ENCODE peak calls at places on chromosomes 7 and 10, in nine cellular contexts. One of them, this sample, is unnamed.

GRCh38 chr10:13414855-13415254 is 66.8 kb upstream of the SEPHS1 start:
- DNase-seq in NCI-H748 treated with DMSO at 0.1 percent for 48 hours: no peak
- DNase-seq in colonic mucosa: peak
- DNase-seq in hippocampal formation: no peak
- DNase-seq in NCI-H510A: no peak
- DNase-seq in AG04450: no peak
- DNase-seq in NCI-H774: no peak
- DNase-seq in fibroblast of the aortic adventitia: no peak
- DNase-seq in cardiac muscle cell: peak
- DNase-seq in this sample: no peak

GRCh38 chr10:125007436-125007835 is 65.5 kb downstream of the ZRANB1 start:
- DNase-seq in hippocampal formation: no peak
- DNase-seq in NCI-H748 treated with DMSO at 0.1 percent for 48 hours: no peak
- DNase-seq in AG04450: no peak
- DNase-seq in NCI-H510A: no peak
- DNase-seq in NCI-H774: no peak
- DNase-seq in fibroblast of the aortic adventitia: no peak
- DNase-seq in colonic mucosa: no peak
- DNase-seq in cardiac muscle cell: no peak
- DNase-seq in this sample: no peak

GRCh38 chr7:50304158-50304910 is at the start of gene IKZF1:
- DNase-seq in fibroblast of the aortic adventitia: no peak
- DNase-seq in colonic mucosa: peak
- DNase-seq in NCI-H510A: no peak
- DNase-seq in NCI-H774: peak
- DNase-seq in NCI-H748 treated with DMSO at 0.1 percent for 48 hours: no peak
- DNase-seq in AG04450: no peak
- DNase-seq in cardiac muscle cell: peak
- DNase-seq in hippocampal formation: peak
- DNase-seq in this sample: peak

GRCh38 chr10:33509231-33509871 is 174.9 kb upstream of the NRP1 start:
- DNase-seq in NCI-H748 treated with DMSO at 0.1 percent for 48 hours: peak
- DNase-seq in colonic mucosa: no peak
- DNase-seq in AG04450: no peak
- DNase-seq in NCI-H510A: peak
- DNase-seq in NCI-H774: peak
- DNase-seq in cardiac muscle cell: peak
- DNase-seq in hippocampal formation: no peak
- DNase-seq in fibroblast of the aortic adventitia: peak
- DNase-seq in this sample: no peak

GRCh38 chr10:122306282-122306681 is 35.2 kb downstream of the BTBD16 start:
- DNase-seq in hippocampal formation: no peak
- DNase-seq in fibroblast of the aortic adventitia: no peak
- DNase-seq in NCI-H774: no peak
- DNase-seq in NCI-H510A: no peak
- DNase-seq in cardiac muscle cell: no peak
- DNase-seq in colonic mucosa: no peak
- DNase-seq in NCI-H748 treated with DMSO at 0.1 percent for 48 hours: no peak
- DNase-seq in AG04450: no peak
- DNase-seq in this sample: no peak

GRCh38 chr7:137933270-137934017 is 68.4 kb downstream of the CREB3L2 start:
- DNase-seq in cardiac muscle cell: peak
- DNase-seq in NCI-H748 treated with DMSO at 0.1 percent for 48 hours: no peak
- DNase-seq in NCI-H774: no peak
- DNase-seq in NCI-H510A: no peak
- DNase-seq in hippocampal formation: no peak
- DNase-seq in colonic mucosa: no peak
- DNase-seq in fibroblast of the aortic adventitia: peak
- DNase-seq in AG04450: no peak
- DNase-seq in this sample: no peak

GRCh38 chr7:91243591-91244368 is 20.5 kb upstream of the FZD1 start:
- DNase-seq in NCI-H510A: peak
- DNase-seq in colonic mucosa: no peak
- DNase-seq in cardiac muscle cell: no peak
- DNase-seq in NCI-H748 treated with DMSO at 0.1 percent for 48 hours: no peak
- DNase-seq in AG04450: no peak
- DNase-seq in hippocampal formation: no peak
- DNase-seq in NCI-H774: no peak
- DNase-seq in fibroblast of the aortic adventitia: peak
- DNase-seq in this sample: no peak

GRCh38 chr7:47557986-47558670 is 23.8 kb downstream of the TNS3 start:
- DNase-seq in NCI-H774: no peak
- DNase-seq in hippocampal formation: no peak
- DNase-seq in colonic mucosa: no peak
- DNase-seq in fibroblast of the aortic adventitia: no peak
- DNase-seq in NCI-H510A: no peak
- DNase-seq in NCI-H748 treated with DMSO at 0.1 percent for 48 hours: no peak
- DNase-seq in cardiac muscle cell: no peak
- DNase-seq in AG04450: no peak
- DNase-seq in this sample: no peak

GRCh38 chr10:317219-317868 is 182.1 kb downstream of the ZMYND11 start:
- DNase-seq in cardiac muscle cell: peak
- DNase-seq in AG04450: peak
- DNase-seq in NCI-H510A: no peak
- DNase-seq in fibroblast of the aortic adventitia: peak
- DNase-seq in hippocampal formation: no peak
- DNase-seq in colonic mucosa: peak
- DNase-seq in NCI-H748 treated with DMSO at 0.1 percent for 48 hours: no peak
- DNase-seq in NCI-H774: no peak
- DNase-seq in this sample: no peak

GRCh38 chr7:27999829-28000228 is 180.8 kb downstream of the JAZF1 start:
- DNase-seq in NCI-H774: no peak
- DNase-seq in NCI-H510A: no peak
- DNase-seq in AG04450: no peak
- DNase-seq in fibroblast of the aortic adventitia: no peak
- DNase-seq in cardiac muscle cell: no peak
- DNase-seq in colonic mucosa: no peak
- DNase-seq in hippocampal formation: no peak
- DNase-seq in NCI-H748 treated with DMSO at 0.1 percent for 48 hours: peak
- DNase-seq in this sample: no peak

GRCh38 chr7:2938514-2939192 is 94.5 kb upstream of the GNA12 start:
- DNase-seq in cardiac muscle cell: no peak
- DNase-seq in NCI-H748 treated with DMSO at 0.1 percent for 48 hours: no peak
- DNase-seq in AG04450: no peak
- DNase-seq in fibroblast of the aortic adventitia: no peak
- DNase-seq in colonic mucosa: no peak
- DNase-seq in NCI-H510A: no peak
- DNase-seq in hippocampal formation: no peak
- DNase-seq in NCI-H774: no peak
- DNase-seq in this sample: peak

GRCh38 chr7:101743241-101743994 is 74.0 kb upstream of the CUX1 start:
- DNase-seq in NCI-H510A: peak
- DNase-seq in NCI-H748 treated with DMSO at 0.1 percent for 48 hours: peak
- DNase-seq in AG04450: no peak
- DNase-seq in colonic mucosa: peak
- DNase-seq in hippocampal formation: no peak
- DNase-seq in fibroblast of the aortic adventitia: peak
- DNase-seq in cardiac muscle cell: peak
- DNase-seq in NCI-H774: peak
- DNase-seq in this sample: peak

GRCh38 chr7:44980393-44981034 is 1.7 kb upstream of the MYO1G start:
- DNase-seq in colonic mucosa: no peak
- DNase-seq in cardiac muscle cell: peak
- DNase-seq in AG04450: no peak
- DNase-seq in fibroblast of the aortic adventitia: peak
- DNase-seq in NCI-H774: no peak
- DNase-seq in hippocampal formation: no peak
- DNase-seq in NCI-H510A: no peak
- DNase-seq in NCI-H748 treated with DMSO at 0.1 percent for 48 hours: no peak
- DNase-seq in this sample: no peak

GRCh38 chr7:110856704-110857103 is 234.2 kb upstream of the LRRN3 start:
- DNase-seq in NCI-H748 treated with DMSO at 0.1 percent for 48 hours: no peak
- DNase-seq in fibroblast of the aortic adventitia: no peak
- DNase-seq in hippocampal formation: no peak
- DNase-seq in cardiac muscle cell: no peak
- DNase-seq in AG04450: no peak
- DNase-seq in NCI-H774: no peak
- DNase-seq in NCI-H510A: no peak
- DNase-seq in colonic mucosa: no peak
- DNase-seq in this sample: no peak

GRCh38 chr7:148963583-148964509 is 64.5 kb downstream of the PDIA4 start:
- DNase-seq in fibroblast of the aortic adventitia: peak
- DNase-seq in AG04450: no peak
- DNase-seq in NCI-H510A: no peak
- DNase-seq in NCI-H748 treated with DMSO at 0.1 percent for 48 hours: peak
- DNase-seq in hippocampal formation: no peak
- DNase-seq in NCI-H774: peak
- DNase-seq in colonic mucosa: peak
- DNase-seq in cardiac muscle cell: peak
- DNase-seq in this sample: peak

GRCh38 chr10:80455461-80456345 is 1.6 kb downstream of the TSPAN14 start:
- DNase-seq in NCI-H748 treated with DMSO at 0.1 percent for 48 hours: no peak
- DNase-seq in NCI-H510A: no peak
- DNase-seq in colonic mucosa: no peak
- DNase-seq in AG04450: no peak
- DNase-seq in NCI-H774: no peak
- DNase-seq in fibroblast of the aortic adventitia: no peak
- DNase-seq in hippocampal formation: no peak
- DNase-seq in cardiac muscle cell: no peak
- DNase-seq in this sample: no peak

GRCh38 chr10:49598164-49598856 is 11.8 kb upstream of the SLC18A3 start:
- DNase-seq in cardiac muscle cell: no peak
- DNase-seq in AG04450: no peak
- DNase-seq in colonic mucosa: peak
- DNase-seq in hippocampal formation: no peak
- DNase-seq in fibroblast of the aortic adventitia: no peak
- DNase-seq in NCI-H748 treated with DMSO at 0.1 percent for 48 hours: no peak
- DNase-seq in NCI-H774: no peak
- DNase-seq in NCI-H510A: no peak
- DNase-seq in this sample: no peak

GRCh38 chr10:23065549-23065948 is 29.8 kb upstream of the MSRB2 start:
- DNase-seq in NCI-H510A: no peak
- DNase-seq in colonic mucosa: peak
- DNase-seq in fibroblast of the aortic adventitia: peak
- DNase-seq in AG04450: peak
- DNase-seq in NCI-H748 treated with DMSO at 0.1 percent for 48 hours: no peak
- DNase-seq in NCI-H774: no peak
- DNase-seq in hippocampal formation: peak
- DNase-seq in cardiac muscle cell: peak
- DNase-seq in this sample: peak

GRCh38 chr10:112467541-112468075 is 20.6 kb downstream of the VTI1A start:
- DNase-seq in NCI-H774: no peak
- DNase-seq in colonic mucosa: no peak
- DNase-seq in cardiac muscle cell: peak
- DNase-seq in NCI-H510A: no peak
- DNase-seq in hippocampal formation: no peak
- DNase-seq in AG04450: no peak
- DNase-seq in NCI-H748 treated with DMSO at 0.1 percent for 48 hours: no peak
- DNase-seq in fibroblast of the aortic adventitia: no peak
- DNase-seq in this sample: no peak

GRCh38 chr7:80916770-80917681 is 1.8 kb downstream of the SEMA3C start:
- DNase-seq in cardiac muscle cell: peak
- DNase-seq in hippocampal formation: no peak
- DNase-seq in NCI-H510A: no peak
- DNase-seq in AG04450: no peak
- DNase-seq in NCI-H748 treated with DMSO at 0.1 percent for 48 hours: no peak
- DNase-seq in NCI-H774: no peak
- DNase-seq in fibroblast of the aortic adventitia: peak
- DNase-seq in colonic mucosa: no peak
- DNase-seq in this sample: no peak

GRCh38 chr7:93964813-93965212 is 39.3 kb downstream of the BET1 start:
- DNase-seq in NCI-H510A: no peak
- DNase-seq in NCI-H774: no peak
- DNase-seq in hippocampal formation: no peak
- DNase-seq in fibroblast of the aortic adventitia: no peak
- DNase-seq in NCI-H748 treated with DMSO at 0.1 percent for 48 hours: no peak
- DNase-seq in cardiac muscle cell: no peak
- DNase-seq in colonic mucosa: no peak
- DNase-seq in AG04450: no peak
- DNase-seq in this sample: no peak

GRCh38 chr7:137094-137861 is 55.1 kb upstream of the FAM20C start:
- DNase-seq in NCI-H510A: no peak
- DNase-seq in AG04450: no peak
- DNase-seq in hippocampal formation: no peak
- DNase-seq in fibroblast of the aortic adventitia: no peak
- DNase-seq in cardiac muscle cell: no peak
- DNase-seq in colonic mucosa: no peak
- DNase-seq in NCI-H748 treated with DMSO at 0.1 percent for 48 hours: no peak
- DNase-seq in NCI-H774: no peak
- DNase-seq in this sample: no peak

GRCh38 chr10:36675458-36675880 is 449.9 kb upstream of the ANKRD30A start:
- DNase-seq in NCI-H510A: no peak
- DNase-seq in cardiac muscle cell: peak
- DNase-seq in NCI-H748 treated with DMSO at 0.1 percent for 48 hours: no peak
- DNase-seq in colonic mucosa: no peak
- DNase-seq in hippocampal formation: no peak
- DNase-seq in AG04450: no peak
- DNase-seq in fibroblast of the aortic adventitia: peak
- DNase-seq in NCI-H774: no peak
- DNase-seq in this sample: no peak

GRCh38 chr7:79820387-79820786 is 314.2 kb upstream of the GNAI1 start:
- DNase-seq in AG04450: peak
- DNase-seq in colonic mucosa: peak
- DNase-seq in hippocampal formation: peak
- DNase-seq in fibroblast of the aortic adventitia: peak
- DNase-seq in NCI-H510A: peak
- DNase-seq in NCI-H774: no peak
- DNase-seq in NCI-H748 treated with DMSO at 0.1 percent for 48 hours: peak
- DNase-seq in cardiac muscle cell: peak
- DNase-seq in this sample: peak

GRCh38 chr7:72785166-72785955 is 42.6 kb downstream of the TYW1B start:
- DNase-seq in fibroblast of the aortic adventitia: peak
- DNase-seq in AG04450: no peak
- DNase-seq in colonic mucosa: no peak
- DNase-seq in cardiac muscle cell: no peak
- DNase-seq in NCI-H774: no peak
- DNase-seq in NCI-H748 treated with DMSO at 0.1 percent for 48 hours: no peak
- DNase-seq in NCI-H510A: no peak
- DNase-seq in hippocampal formation: no peak
- DNase-seq in this sample: no peak

GRCh38 chr10:35934637-35934995 is 292.5 kb upstream of the FZD8 start:
- DNase-seq in NCI-H510A: no peak
- DNase-seq in cardiac muscle cell: no peak
- DNase-seq in NCI-H774: no peak
- DNase-seq in AG04450: no peak
- DNase-seq in fibroblast of the aortic adventitia: no peak
- DNase-seq in hippocampal formation: no peak
- DNase-seq in colonic mucosa: no peak
- DNase-seq in NCI-H748 treated with DMSO at 0.1 percent for 48 hours: peak
- DNase-seq in this sample: no peak

GRCh38 chr10:29811751-29812427 is 177.1 kb upstream of the SVIL start:
- DNase-seq in NCI-H748 treated with DMSO at 0.1 percent for 48 hours: no peak
- DNase-seq in colonic mucosa: peak
- DNase-seq in NCI-H510A: no peak
- DNase-seq in fibroblast of the aortic adventitia: peak
- DNase-seq in hippocampal formation: peak
- DNase-seq in NCI-H774: peak
- DNase-seq in AG04450: peak
- DNase-seq in cardiac muscle cell: peak
- DNase-seq in this sample: no peak

GRCh38 chr7:66281678-66282593 is 76.8 kb downstream of the TPST1 start:
- DNase-seq in colonic mucosa: no peak
- DNase-seq in fibroblast of the aortic adventitia: peak
- DNase-seq in NCI-H748 treated with DMSO at 0.1 percent for 48 hours: no peak
- DNase-seq in AG04450: peak
- DNase-seq in hippocampal formation: no peak
- DNase-seq in cardiac muscle cell: peak
- DNase-seq in NCI-H774: no peak
- DNase-seq in NCI-H510A: no peak
- DNase-seq in this sample: no peak

GRCh38 chr10:77305650-77306632 is 331.7 kb downstream of the KCNMA1 start:
- DNase-seq in AG04450: no peak
- DNase-seq in NCI-H774: no peak
- DNase-seq in cardiac muscle cell: peak
- DNase-seq in fibroblast of the aortic adventitia: peak
- DNase-seq in hippocampal formation: no peak
- DNase-seq in NCI-H510A: no peak
- DNase-seq in colonic mucosa: no peak
- DNase-seq in NCI-H748 treated with DMSO at 0.1 percent for 48 hours: no peak
- DNase-seq in this sample: no peak

GRCh38 chr7:53325061-53325460 is 289.6 kb downstream of the POM121L12 start:
- DNase-seq in fibroblast of the aortic adventitia: no peak
- DNase-seq in NCI-H510A: no peak
- DNase-seq in NCI-H774: no peak
- DNase-seq in hippocampal formation: no peak
- DNase-seq in cardiac muscle cell: no peak
- DNase-seq in AG04450: no peak
- DNase-seq in NCI-H748 treated with DMSO at 0.1 percent for 48 hours: no peak
- DNase-seq in colonic mucosa: no peak
- DNase-seq in this sample: no peak

GRCh38 chr10:101839002-101839401 is 4.6 kb downstream of the KCNIP2 start:
- DNase-seq in NCI-H774: no peak
- DNase-seq in NCI-H748 treated with DMSO at 0.1 percent for 48 hours: no peak
- DNase-seq in AG04450: no peak
- DNase-seq in hippocampal formation: no peak
- DNase-seq in NCI-H510A: no peak
- DNase-seq in cardiac muscle cell: no peak
- DNase-seq in fibroblast of the aortic adventitia: no peak
- DNase-seq in colonic mucosa: no peak
- DNase-seq in this sample: no peak

This sample was measured in sciatic nerve.